ENCODE peak calls at places on chromosomes 7 and 10, in four cellular contexts. C is mesendoderm, T is heart left ventricle, L is esophagus muscularis mucosa. Q is an unnamed sample.

GRCh38 chr10:93062499-93063216 is 2.1 kb downstream of the CYP26C1 start:
- DNase-seq in C (peak; percentile 69), T (no peak), L (no peak), Q (no peak)

GRCh38 chr7:100830396-100830795 is 3.1 kb upstream of the EPHB4 start:
- DNase-seq in C (no peak), T (no peak), L (no peak), Q (no peak)

GRCh38 chr7:131547589-131547988 is 8.8 kb downstream of the PODXL start:
- DNase-seq in C (no peak), T (no peak), L (no peak), Q (no peak)

GRCh38 chr7:50214771-50215170 is 89.7 kb upstream of the IKZF1 start:
- DNase-seq in C (no peak), T (no peak), L (peak; percentile 60), Q (no peak)

GRCh38 chr10:70559861-70560260 is 42.7 kb downstream of the PRF1 start:
- DNase-seq in C (peak; percentile 22), T (no peak), L (no peak), Q (no peak)

GRCh38 chr10:14507156-14507555 is 176.4 kb upstream of the FRMD4A start:
- DNase-seq in C (peak; percentile 14), T (no peak), L (no peak), Q (no peak)

GRCh38 chr7:7911339-7911738 is 57.3 kb upstream of the GLCCI1 start:
- DNase-seq in C (peak; percentile 98), T (no peak), L (no peak), Q (no peak)

GRCh38 chr10:7153750-7154149 is 257.1 kb downstream of the SFMBT2 start:
- DNase-seq in C (no peak), T (no peak), L (no peak), Q (no peak)

GRCh38 chr10:100901051-100901450 is 11.7 kb upstream of the SLF2 start:
- DNase-seq in C (no peak), T (no peak), L (no peak), Q (no peak)

GRCh38 chr10:125785831-125786230 is 10.2 kb upstream of the MMP21 start:
- DNase-seq in C (no peak), T (no peak), L (no peak), Q (no peak)

GRCh38 chr7:157805716-157806115 is 468.9 kb downstream of the DNAJB6 start:
- DNase-seq in C (no peak), T (no peak), L (no peak), Q (no peak)

Q was measured in GM12878.